ENCODE peak calls at places on chromosomes 6 and 20, in five cellular contexts. L is hepatocyte; Z is heart left ventricle; Q is neural progenitor cell; E is CD8-positive, alpha-beta T cell. U is an unnamed sample. For H3K4me1, the result is how much of the 10 kb centered on the place peaks cover.

GRCh38 chr6:45387236-45387635 is 9.5 kb upstream of the SUPT3H start:
- DNase-seq in L (no peak), Z (no peak), Q (no peak), E (no peak), U (no peak)

GRCh38 chr6:13272131-13273046 is 55.9 kb downstream of the TBC1D7 start:
- DNase-seq in L (no peak), Z (no peak), Q (no peak), E (no peak), U (no peak)

GRCh38 chr20:24118781-24119175 is 130.2 kb upstream of the GGTLC1 start:
- DNase-seq in L (no peak), Z (no peak), Q (no peak), E (no peak), U (no peak)

GRCh38 chr20:610130-611046 is at the start of gene TCF15:
- DNase-seq in L (peak), Z (peak), Q (peak), E (no peak), U (no peak)

GRCh38 chr6:14887181-14887580 is 358.7 kb upstream of the JARID2 start:
- DNase-seq in L (no peak), Z (no peak), Q (no peak), E (no peak), U (no peak)

GRCh38 chr6:20028143-20028542 is 184.1 kb downstream of the MBOAT1 start:
- DNase-seq in L (no peak), Z (no peak), Q (no peak), E (no peak), U (no peak)

GRCh38 chr20:34859367-34859766 is 13.3 kb downstream of the GGT7 start:
- DNase-seq in L (no peak), Z (no peak), Q (no peak), E (no peak), U (no peak)

GRCh38 chr6:56055066-56055465 is 179.7 kb upstream of the BMP5 start:
- DNase-seq in L (no peak), Z (no peak), Q (no peak), E (no peak), U (no peak)

GRCh38 chr6:33425668-33426577 is 6.1 kb downstream of the SYNGAP1 start:
- DNase-seq in L (peak), Z (peak), Q (peak), E (peak), U (peak)
- H3K4me1 ChIP-seq in L (under half), Z (half or more), Q (under half), E (half or more), U (under half)

GRCh38 chr6:163823577-163823976 is 409.1 kb downstream of the QKI start:
- DNase-seq in L (no peak), Z (no peak), Q (no peak), E (no peak), U (no peak)

GRCh38 chr6:163818719-163819118 is 404.2 kb downstream of the QKI start:
- DNase-seq in L (no peak), Z (no peak), Q (no peak), E (no peak), U (no peak)

GRCh38 chr6:163820171-163820570 is 405.7 kb downstream of the QKI start:
- DNase-seq in L (no peak), Z (no peak), Q (no peak), E (no peak), U (no peak)

GRCh38 chr6:163825033-163825432 is 410.5 kb downstream of the QKI start:
- DNase-seq in L (no peak), Z (no peak), Q (no peak), E (no peak), U (no peak)

DNA sequence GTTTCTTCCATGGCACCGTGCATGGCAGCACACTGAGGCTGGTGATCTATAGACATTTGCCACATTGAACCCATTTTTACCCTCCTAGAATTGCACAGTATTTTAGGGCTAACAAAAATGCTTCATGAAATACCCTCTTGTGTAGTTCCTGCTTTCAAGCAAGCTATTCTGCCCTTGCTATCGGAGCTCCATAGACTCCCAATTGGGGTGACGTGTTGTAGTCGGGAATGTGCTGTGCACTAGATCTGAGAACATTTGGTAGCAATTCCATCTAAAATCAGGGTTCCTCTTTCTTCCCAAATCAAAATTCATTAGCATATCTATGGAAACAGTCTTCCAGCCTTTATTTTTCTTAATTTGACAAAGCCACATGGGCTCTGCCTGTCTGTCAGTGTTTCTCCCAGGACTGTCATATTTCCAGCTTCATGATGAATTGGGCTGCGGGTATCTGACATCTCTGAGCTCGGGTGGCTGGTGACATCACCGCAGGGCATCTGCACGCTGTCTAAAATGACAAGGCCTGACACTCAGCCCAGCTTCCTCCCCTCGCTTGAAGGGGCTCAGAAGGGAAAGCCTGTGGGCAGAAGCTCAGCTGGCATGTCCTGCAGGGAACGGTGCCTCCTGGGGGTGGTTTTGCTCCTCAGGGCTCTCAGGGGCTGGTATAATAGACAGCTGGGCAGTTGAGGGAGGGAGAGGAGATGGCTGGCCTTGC is 406.4 kb downstream of the QKI start:
- DNase-seq in L (no peak), Z (no peak), Q (no peak), E (no peak), U (no peak)
- TF ChIP-seq CTCF in L (no peak), Z (no peak), Q (no peak), E (no peak), U (no peak)

GRCh38 chr20:48823960-48824497 is 3.8 kb downstream of the PREX1 start:
- DNase-seq in L (no peak), Z (no peak), Q (no peak), E (peak), U (no peak)
- H3K4me1 ChIP-seq in L (under half), Z (under half), Q (under half), E (half or more), U (under half)

DNA sequence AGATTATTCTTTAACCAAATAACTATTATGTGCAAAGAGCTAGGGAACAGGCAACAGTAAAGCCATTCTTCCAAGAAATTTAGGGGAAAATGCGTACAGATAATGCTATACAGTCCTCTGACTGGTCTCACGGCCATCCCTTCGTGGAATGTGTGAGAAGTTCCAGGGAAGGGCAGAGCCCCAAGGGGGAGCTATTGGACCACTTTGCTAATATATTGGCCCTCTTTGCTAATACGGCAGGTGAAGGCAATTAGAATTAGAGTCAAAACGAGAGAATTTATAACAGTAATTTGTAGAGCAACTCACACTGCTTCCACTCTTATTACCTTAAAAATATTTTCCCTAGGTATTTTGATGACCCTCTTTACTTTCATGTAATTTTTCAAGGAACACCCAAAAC is 140.4 kb downstream of the IMPG1 start:
- DNase-seq in L (peak), Z (no peak), Q (peak), E (no peak), U (peak)
- TF ChIP-seq CTCF in L (peak), Z (peak), Q (peak), E (no peak), U (peak)

GRCh38 chr20:50353289-50353961 is 156.8 kb upstream of the PTPN1 start:
- DNase-seq in L (no peak), Z (peak), Q (no peak), E (no peak), U (no peak)
- H3K4me1 ChIP-seq in L (under half), Z (under half), Q (under half), E (under half), U (under half)

DNA sequence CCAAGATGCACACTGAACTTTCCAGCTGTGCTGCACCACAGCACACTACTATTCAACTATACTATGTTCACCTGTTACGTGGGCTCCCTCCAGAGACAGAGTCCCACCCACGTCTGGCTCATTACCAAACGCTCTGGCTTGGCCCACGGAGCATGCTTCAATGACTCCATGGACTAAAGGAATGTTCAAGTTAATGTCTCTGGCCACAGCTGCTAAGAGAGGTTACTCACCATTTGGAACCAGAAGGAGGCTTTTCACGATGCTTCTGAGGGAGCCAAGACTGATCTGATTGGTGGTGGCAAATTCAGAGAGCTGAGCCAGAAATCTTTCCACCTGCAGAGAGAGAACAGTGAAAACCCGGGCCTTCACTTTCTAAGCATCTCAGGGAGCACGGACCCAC is 15.6 kb downstream of the COMMD7 start:
- DNase-seq in L (no peak), Z (no peak), Q (no peak), E (no peak), U (no peak)
- TF ChIP-seq CTCF in L (no peak), Z (no peak), Q (no peak), E (no peak), U (no peak)

U was measured in body of pancreas.